ENCODE peak calls at places on chromosome 12, in eight cellular contexts. Q is A549, B is Peyer's patch, M is tibial nerve, F is stomach, T is uterus, U is transverse colon, Z is gastrocnemius medialis. O is an unnamed sample.

GRCh38 chr12:78863482-78864427 is 819 bp upstream of the SYT1 start:
- DNase-seq in M (peak; percentile 14), T (peak; percentile 60), Q (peak; percentile 86), F (no peak), Z (no peak), U (peak; percentile 38), B (peak; percentile 59), O (peak; percentile 72)

GRCh38 chr12:56348776-56349175 is 10.1 kb downstream of the IL23A start:
- DNase-seq in F (no peak), M (no peak), U (no peak), T (no peak), Q (no peak), Z (no peak), B (no peak), O (peak; percentile 24)

GRCh38 chr12:32501835-32502333 is 102.5 kb downstream of the FGD4 start:
- DNase-seq in T (peak; percentile 28), Q (no peak), Z (peak; percentile 52), M (no peak), B (no peak), F (peak; percentile 75), U (no peak), O (no peak)

GRCh38 chr12:3770891-3771290 is 18.0 kb upstream of the CRACR2A start:
- DNase-seq in M (no peak), Z (no peak), B (no peak), U (no peak), T (no peak), F (no peak), Q (peak; percentile 49), O (no peak)

GRCh38 chr12:66942741-66943465 is 264.0 kb upstream of the GRIP1 start:
- DNase-seq in F (no peak), M (no peak), Z (no peak), T (no peak), B (no peak), Q (no peak), U (no peak), O (no peak)

GRCh38 chr12:118035194-118036041 is 18.9 kb downstream of the RFC5 start:
- DNase-seq in Z (no peak), B (no peak), T (no peak), U (peak; percentile 16), F (no peak), M (no peak), Q (peak; percentile 62), O (no peak)

GRCh38 chr12:128455849-128456248 is 188.9 kb downstream of the TMEM132C start:
- DNase-seq in M (no peak), U (no peak), Z (no peak), B (no peak), Q (no peak), F (no peak), T (no peak), O (no peak)

GRCh38 chr12:6452245-6452731 is 446 bp downstream of the TAPBPL start:
- DNase-seq in U (peak; percentile 68), Q (no peak), T (peak; percentile 48), F (peak; percentile 50), B (peak; percentile 70), M (no peak), Z (peak; percentile 82), O (no peak)

GRCh38 chr12:90954921-90955320 is at the start of gene CCER1:
- DNase-seq in B (no peak), F (no peak), M (no peak), Z (no peak), U (no peak), T (no peak), Q (no peak), O (peak; percentile 73)

GRCh38 chr12:96257550-96258392 is 63.6 kb downstream of the ELK3 start:
- DNase-seq in B (no peak), T (no peak), Z (no peak), F (no peak), U (no peak), M (no peak), Q (no peak), O (no peak)

GRCh38 chr12:126547905-126548304 is 1482.7 kb downstream of the AACS start:
- DNase-seq in F (no peak), T (no peak), B (no peak), Z (no peak), Q (no peak), U (no peak), M (no peak), O (no peak)

GRCh38 chr12:110543252-110543959 is 39.7 kb downstream of the PPTC7 start:
- DNase-seq in Q (no peak), T (peak; percentile 96), B (peak; percentile 59), U (peak; percentile 90), Z (peak; percentile 99), F (peak; percentile 91), M (peak; percentile 94), O (no peak)
- TF ChIP-seq POLR2A in Q (no peak), T (no peak), B (no peak), U (no peak), Z (peak; percentile 49), F (no peak), M (peak; percentile 41), O (no peak)

GRCh38 chr12:106098691-106099200 is 40.0 kb downstream of the NUAK1 start:
- DNase-seq in Q (no peak), B (no peak), T (no peak), U (no peak), M (no peak), Z (no peak), F (no peak), O (no peak)
- H3K4me1 ChIP-seq in Q (peaks cover 63% of the 10 kb centered on the region), B (no peaks in the 10 kb centered on the region), T (peaks cover 22% of the 10 kb centered on the region), U (no peaks in the 10 kb centered on the region), M (peaks cover 71% of the 10 kb centered on the region), Z (peaks cover 31% of the 10 kb centered on the region), F (peaks cover 15% of the 10 kb centered on the region), O (no peaks in the 10 kb centered on the region)

GRCh38 chr12:10097521-10097920 is 1.3 kb downstream of the CLEC1A start:
- DNase-seq in M (no peak), T (no peak), F (no peak), B (no peak), Z (no peak), Q (no peak), U (no peak), O (no peak)

GRCh38 chr12:10095971-10096370 is 2.8 kb downstream of the CLEC1A start:
- DNase-seq in Z (no peak), M (no peak), F (no peak), B (no peak), T (no peak), U (no peak), Q (no peak), O (no peak)

GRCh38 chr12:10101648-10102220 is 2.9 kb upstream of the CLEC1A start:
- DNase-seq in M (no peak), Q (no peak), B (no peak), U (no peak), Z (no peak), T (no peak), F (no peak), O (no peak)

GRCh38 chr12:10101042-10101579 is 2.3 kb upstream of the CLEC1A start:
- DNase-seq in M (no peak), B (no peak), F (no peak), U (no peak), T (peak; percentile 27), Z (no peak), Q (no peak), O (no peak)

DNA sequence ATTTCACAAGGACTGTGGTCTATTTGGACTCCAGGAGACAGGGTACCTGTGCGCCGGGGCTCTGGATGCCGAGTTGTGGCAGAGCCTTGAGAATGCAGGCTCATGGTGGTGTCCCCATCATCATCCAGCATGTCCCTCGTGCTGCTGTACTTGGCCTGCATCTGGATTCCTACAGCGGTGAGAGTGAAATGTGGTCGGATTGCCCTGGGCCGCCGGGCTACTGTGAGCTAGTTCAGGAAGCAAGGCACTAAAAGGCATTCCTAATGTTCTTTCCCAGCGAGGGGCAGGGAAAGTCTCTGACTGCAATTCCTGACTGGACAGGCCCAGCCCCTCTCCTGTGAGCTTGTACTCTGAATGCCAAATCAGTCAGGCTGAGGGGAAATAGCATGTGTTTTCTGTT is at the start of gene CLEC1A:
- DNase-seq in F (no peak), M (no peak), U (no peak), Q (no peak), B (no peak), Z (no peak), T (peak; percentile 63), O (no peak)
- TF ChIP-seq POLR2A in F (no peak), M (peak; percentile 45), U (peak; percentile 26), Q (no peak), B (no peak), Z (peak; percentile 69), T (peak; percentile 79), O (no peak)

GRCh38 chr12:646303-647038 is 16.8 kb downstream of the NINJ2 start:
- DNase-seq in Q (peak; percentile 58), Z (peak; percentile 68), F (peak; percentile 73), M (peak; percentile 64), T (peak; percentile 61), U (no peak), B (no peak), O (no peak)
- H3K4me1 ChIP-seq in Q (peaks cover 46% of the 10 kb centered on the region), Z (peaks cover 65% of the 10 kb centered on the region), F (peaks cover 54% of the 10 kb centered on the region), M (peaks cover 46% of the 10 kb centered on the region), T (peaks cover 15% of the 10 kb centered on the region), U (peaks cover 24% of the 10 kb centered on the region), B (no peaks in the 10 kb centered on the region), O (peaks cover 35% of the 10 kb centered on the region)

DNA sequence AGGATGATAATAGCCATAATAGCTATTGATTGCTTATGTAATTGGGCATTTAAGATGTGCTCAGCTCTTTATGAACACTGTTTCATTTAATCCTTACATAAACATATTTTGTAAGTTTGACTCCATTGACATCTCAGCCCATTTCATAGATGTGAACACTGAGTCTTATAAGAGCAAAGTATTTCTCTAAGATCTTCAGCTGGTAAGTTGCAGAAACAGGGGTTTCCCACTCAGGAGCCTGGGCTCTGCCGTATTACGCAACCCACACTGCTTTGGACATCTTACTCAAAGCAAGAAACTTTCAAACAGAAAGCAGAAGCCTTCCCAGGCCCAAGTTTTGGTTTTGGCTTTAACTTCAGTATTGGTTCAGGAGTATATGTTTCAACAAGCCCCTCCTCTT is 705.1 kb downstream of the MED13L start:
- DNase-seq in T (no peak), F (no peak), B (no peak), M (no peak), U (no peak), Q (no peak), Z (no peak), O (no peak)
- TF ChIP-seq POLR2A in T (no peak), F (no peak), B (no peak), M (no peak), U (no peak), Q (no peak), Z (no peak), O (no peak)

O was measured in spleen.